ENCODE peak calls at places on chromosomes 11 and 22, in ten cellular contexts. S is WERI-Rb-1, D is HCT116, C is brain microvascular endothelial cell, W is fibroblast of the aortic adventitia, E is tibial artery, J is psoas muscle, T is cardiac fibroblast, M is lower lobe of right lung, I is prostate gland. K is an unnamed sample.

GRCh38 chr22:27179161-27179560 is 521.8 kb downstream of the MIAT start:
- DNase-seq in D (no peak), S (no peak), E (no peak), T (no peak), C (no peak), I (no peak), J (no peak), M (no peak), W (no peak), K (no peak)

GRCh38 chr11:65538915-65539374 is 14.1 kb downstream of the SCYL1 start:
- DNase-seq in E (no peak), J (no peak), D (no peak), T (no peak), C (no peak), W (no peak), I (no peak), M (no peak), S (no peak), K (no peak)

GRCh38 chr22:20904008-20904979 is 12.9 kb upstream of the CRKL start:
- DNase-seq in S (no peak), I (no peak), J (no peak), W (peak; percentile 99), E (peak; percentile 62), T (peak; percentile 99), M (no peak), D (peak; percentile 22), C (peak; percentile 87), K (peak; percentile 87)

GRCh38 chr22:36862251-36863242 is 1.7 kb downstream of the NCF4 start:
- DNase-seq in D (no peak), I (no peak), E (peak; percentile 44), M (peak; percentile 61), C (no peak), W (no peak), S (no peak), T (no peak), J (no peak), K (no peak)

GRCh38 chr11:17915500-17916143 is 97.2 kb downstream of the SERGEF start:
- DNase-seq in T (no peak), I (no peak), M (no peak), C (no peak), S (no peak), J (peak; percentile 53), E (no peak), W (no peak), D (no peak), K (no peak)

GRCh38 chr11:707817-708420 is 1.9 kb downstream of the EPS8L2 start:
- DNase-seq in C (no peak), E (no peak), D (no peak), M (peak; percentile 70), S (no peak), J (no peak), W (no peak), T (no peak), I (no peak), K (no peak)

GRCh38 chr11:2929880-2930704 is 872 bp upstream of the PHLDA2 start:
- DNase-seq in J (peak; percentile 65), T (peak; percentile 53), I (peak; percentile 69), C (peak; percentile 70), E (peak; percentile 21), D (peak; percentile 46), S (no peak), W (peak; percentile 25), M (peak; percentile 68), K (peak; percentile 76)

GRCh38 chr11:11748706-11749365 is 92.9 kb upstream of the USP47 start:
- DNase-seq in S (no peak), C (peak; percentile 3), E (no peak), D (no peak), I (no peak), W (peak; percentile 15), T (peak; percentile 49), M (no peak), J (no peak), K (no peak)

GRCh38 chr11:27194976-27195375 is 154.4 kb downstream of the BBOX1 start:
- DNase-seq in E (no peak), I (no peak), J (no peak), D (no peak), M (no peak), W (no peak), S (no peak), C (no peak), T (no peak), K (no peak)

GRCh38 chr11:128595221-128595620 is 7.9 kb upstream of the ETS1 start:
- DNase-seq in E (no peak), S (no peak), I (no peak), M (no peak), D (no peak), W (peak; percentile 37), T (no peak), J (no peak), C (no peak), K (peak; percentile 16)

GRCh38 chr22:45503071-45503815 is 560 bp downstream of the FBLN1 start:
- DNase-seq in E (no peak), J (no peak), S (peak; percentile 30), I (no peak), M (peak; percentile 33), W (no peak), T (no peak), C (no peak), D (no peak), K (no peak)

GRCh38 chr22:33105501-33105911 is 47.3 kb upstream of the SYN3 start:
- DNase-seq in E (no peak), I (no peak), J (no peak), W (peak; percentile 4), D (no peak), M (no peak), T (peak; percentile 11), C (no peak), S (no peak), K (no peak)

GRCh38 chr11:2586091-2586792 is 113.6 kb downstream of the KCNQ1OT1 start:
- DNase-seq in S (no peak), D (no peak), M (peak; percentile 30), J (peak; percentile 32), T (no peak), C (no peak), E (peak; percentile 15), I (peak; percentile 4), W (no peak), K (no peak)

GRCh38 chr11:119205080-119205479 is 1.1 kb upstream of the CBL start:
- DNase-seq in J (no peak), I (no peak), M (peak; percentile 73), T (no peak), W (no peak), E (peak; percentile 30), C (no peak), S (no peak), D (no peak), K (no peak)

GRCh38 chr11:44977493-44977984 is 26.9 kb upstream of the TP53I11 start:
- DNase-seq in S (peak; percentile 75), J (no peak), E (no peak), W (no peak), T (no peak), C (no peak), D (no peak), M (no peak), I (peak; percentile 39), K (no peak)
- TF ChIP-seq CTCF in S (peak; percentile 88), J (no peak), E (no peak), W (no peak), T (peak; percentile 27), C (peak; percentile 45), D (peak; percentile 30), M (no peak), I (peak; percentile 5), K (peak; percentile 13)

DNA sequence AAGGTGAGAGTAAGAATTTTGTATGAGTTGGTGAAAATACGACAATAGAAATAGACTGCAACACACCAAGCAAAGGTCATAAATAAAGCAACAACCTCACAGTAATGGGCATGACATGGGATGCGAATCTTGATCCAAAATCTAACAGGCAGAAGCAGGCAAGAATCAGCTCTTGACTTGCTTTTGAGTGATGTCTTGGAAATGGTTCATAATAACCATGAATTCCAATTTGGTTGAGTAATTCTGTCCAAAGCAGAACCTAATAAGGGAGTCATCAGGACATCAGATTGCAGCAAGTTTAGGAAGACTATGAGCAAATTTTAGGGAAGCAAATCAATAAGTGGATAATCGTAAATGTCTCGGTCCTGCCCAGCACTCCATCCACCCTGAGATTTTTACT is 224.0 kb upstream of the ISX start:
- DNase-seq in M (no peak), I (no peak), T (no peak), C (no peak), J (no peak), W (no peak), S (no peak), E (no peak), D (no peak), K (no peak)
- H3K4me3 ChIP-seq in M (no peak overlapping the region), I (no peak overlapping the region), T (no peak overlapping the region), C (no peak overlapping the region), J (no peak overlapping the region), W (no peak overlapping the region), S (no peak overlapping the region), E (no peak overlapping the region), D (no peak overlapping the region), K (no peak overlapping the region)

GRCh38 chr11:130549393-130549999 is 101.1 kb downstream of the ADAMTS15 start:
- DNase-seq in D (no peak), J (no peak), E (no peak), W (peak; percentile 35), C (no peak), T (no peak), I (no peak), S (no peak), M (no peak), K (no peak)

GRCh38 chr11:130550984-130551383 is 102.5 kb downstream of the ADAMTS15 start:
- DNase-seq in J (no peak), S (no peak), D (no peak), T (no peak), E (no peak), C (no peak), W (no peak), M (no peak), I (no peak), K (no peak)

GRCh38 chr11:130551388-130551787 is 102.9 kb downstream of the ADAMTS15 start:
- DNase-seq in J (no peak), W (no peak), D (no peak), M (no peak), T (no peak), E (no peak), C (no peak), I (no peak), S (no peak), K (no peak)

GRCh38 chr11:130548491-130548833 is 100.0 kb downstream of the ADAMTS15 start:
- DNase-seq in C (no peak), D (no peak), T (peak; percentile 39), W (peak; percentile 20), E (no peak), J (no peak), I (no peak), S (no peak), M (no peak), K (no peak)

GRCh38 chr11:130550160-130550559 is 101.7 kb downstream of the ADAMTS15 start:
- DNase-seq in T (no peak), J (no peak), S (no peak), W (no peak), E (no peak), D (no peak), M (no peak), I (no peak), C (no peak), K (no peak)
- TF ChIP-seq CTCF in T (no peak), J (no peak), S (no peak), W (no peak), E (no peak), D (no peak), M (no peak), I (no peak), C (no peak), K (no peak)

DNA sequence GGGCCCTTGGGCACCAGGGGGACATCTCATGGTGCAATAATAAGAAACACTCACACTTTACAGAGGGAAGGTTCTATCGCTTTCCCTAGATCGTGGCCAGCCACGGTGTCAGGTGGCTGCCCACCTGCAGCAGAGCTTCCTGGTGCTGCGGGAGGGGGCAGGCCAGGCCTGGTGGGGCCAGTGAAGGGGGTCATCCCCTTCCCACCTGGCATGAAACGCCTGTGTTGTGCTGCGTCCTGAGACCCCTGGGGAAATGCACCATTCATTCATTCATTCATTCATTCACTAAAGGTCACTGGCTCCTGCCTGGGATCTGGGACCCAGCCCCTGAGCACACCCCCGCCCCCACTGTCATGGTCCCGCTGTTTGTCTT is 394 bp upstream of the RHOD start:
- DNase-seq in C (no peak), M (no peak), D (no peak), J (no peak), S (no peak), T (no peak), I (no peak), E (no peak), W (no peak), K (no peak)
- H3K4me3 ChIP-seq in C (peak overlapping the region; percentile 60), M (peak overlapping the region; percentile 72), D (peak overlapping the region; percentile 77), J (peak overlapping the region; percentile 80), S (no peak overlapping the region), T (peak overlapping the region; percentile 61), I (peak overlapping the region; percentile 56), E (peak overlapping the region; percentile 81), W (peak overlapping the region; percentile 44), K (peak overlapping the region; percentile 54)